ENCODE peak calls at places on chromosomes 2 and 18, in six cellular contexts. U is omental fat pad; G is activated CD4-positive, CD25-positive, alpha-beta regulatory T cell treated with anti-CD3 and anti-CD28 coated beads, Interleukin-2, amount 50 U/mL, for 72 hours; R is NCI-H2029; I is neural crest cell; A is GM04504. Z is an unnamed sample.

GRCh38 chr18:58893388-58894099 is 28.9 kb downstream of the ZNF532 start:
- DNase-seq in G (no peak), U (no peak), I (no peak), R (no peak), A (no peak), Z (peak; percentile 27)

GRCh38 chr18:3584897-3585460 is 135.0 kb downstream of the TGIF1 start:
- DNase-seq in A (no peak), G (no peak), I (no peak), R (no peak), U (no peak), Z (no peak)

GRCh38 chr2:46177461-46178089 is 119.6 kb upstream of the EPAS1 start:
- DNase-seq in R (no peak), I (no peak), G (no peak), A (no peak), U (no peak), Z (no peak)

GRCh38 chr2:236568922-236569592 is 568 bp upstream of the ACKR3 start:
- DNase-seq in I (no peak), A (no peak), U (no peak), R (no peak), G (no peak), Z (no peak)

GRCh38 chr2:233841183-233841582 is 13.2 kb downstream of the HJURP start:
- DNase-seq in R (no peak), G (no peak), I (no peak), A (no peak), U (no peak), Z (no peak)

GRCh38 chr2:41869542-41870256 is 178.1 kb upstream of the PKDCC start:
- DNase-seq in G (peak; percentile 69), U (peak; percentile 77), R (no peak), A (no peak), I (peak; percentile 83), Z (peak; percentile 29)

GRCh38 chr2:147945660-147946059 is 74.9 kb downstream of the ORC4 start:
- DNase-seq in A (peak; percentile 4), G (no peak), I (no peak), U (no peak), R (no peak), Z (peak; percentile 16)

GRCh38 chr18:54223568-54224241 is 764 bp downstream of the MBD2 start:
- DNase-seq in A (peak; percentile 89), R (peak; percentile 31), I (no peak), G (peak; percentile 65), U (peak; percentile 78), Z (peak; percentile 92)

GRCh38 chr2:233789554-233789953 is 11.4 kb downstream of the MROH2A start:
- DNase-seq in I (no peak), A (no peak), R (no peak), U (no peak), G (peak; percentile 6), Z (no peak)

GRCh38 chr18:42310956-42311355 is 355.9 kb downstream of the PIK3C3 start:
- DNase-seq in R (no peak), A (peak; percentile 28), G (no peak), U (no peak), I (no peak), Z (no peak)

GRCh38 chr2:96687266-96687665 is 44.7 kb downstream of the FER1L5 start:
- DNase-seq in A (no peak), G (no peak), U (no peak), R (no peak), I (no peak), Z (no peak)

GRCh38 chr2:136985044-136985443 is 219.7 kb downstream of the THSD7B start:
- DNase-seq in U (no peak), I (no peak), A (no peak), G (no peak), R (no peak), Z (no peak)

GRCh38 chr2:29702276-29702675 is 219.1 kb downstream of the ALK start:
- DNase-seq in I (no peak), A (no peak), G (no peak), R (no peak), U (no peak), Z (no peak)

GRCh38 chr2:128314348-128315121 is 4.1 kb downstream of the HS6ST1 start:
- DNase-seq in I (no peak), G (peak; percentile 24), U (no peak), R (no peak), A (no peak), Z (no peak)

GRCh38 chr2:95760839-95761525 is 169.2 kb downstream of the TRIM43 start:
- DNase-seq in A (peak; percentile 56), G (no peak), R (no peak), U (no peak), I (no peak), Z (peak; percentile 70)

GRCh38 chr2:43067254-43068052 is 159.0 kb downstream of the ZFP36L2 start:
- DNase-seq in R (no peak), U (no peak), A (no peak), G (no peak), I (no peak), Z (no peak)

GRCh38 chr2:202034249-202035088 is 814 bp downstream of the FZD7 start:
- DNase-seq in I (peak; percentile 30), A (no peak), G (peak; percentile 40), U (no peak), R (no peak), Z (no peak)

GRCh38 chr18:4283746-4284291 is 171.3 kb downstream of the DLGAP1 start:
- DNase-seq in G (no peak), U (no peak), R (no peak), I (no peak), A (no peak), Z (no peak)

GRCh38 chr2:165675551-165675968 is 118.5 kb downstream of the GALNT3 start:
- DNase-seq in I (no peak), U (no peak), A (no peak), R (no peak), G (no peak), Z (no peak)

GRCh38 chr18:69844656-69845055 is 103.0 kb downstream of the CD226 start:
- DNase-seq in R (no peak), U (no peak), G (no peak), I (no peak), A (no peak), Z (no peak)

GRCh38 chr18:8752329-8752728 is 47.0 kb downstream of the MTCL1 start:
- DNase-seq in R (no peak), U (no peak), A (no peak), G (no peak), I (no peak), Z (peak; percentile 26)